ENCODE peak calls at places on chromosome 2, in five cellular contexts. Y, P, S, D and N are unnamed samples.
A peak's percentile ranks its signal among the peaks of the same experiment; 100 is the strongest.

GRCh38 chr2:150286730-150287362 is 200.6 kb downstream of the RND3 start:
- DNase-seq in Y (no peak), P (no peak), S (no peak), D (no peak), N (no peak)

GRCh38 chr2:188294547-188294946 is 2.9 kb downstream of the GULP1 start:
- DNase-seq in Y (no peak), P (no peak), S (no peak), D (no peak), N (no peak)

GRCh38 chr2:159895258-159896209 is 97.5 kb upstream of the CD302 start:
- DNase-seq in Y (no peak), P (no peak), S (no peak), D (no peak), N (no peak)

GRCh38 chr2:68565858-68566257 is 77.5 kb upstream of the PROKR1 start:
- DNase-seq in Y (no peak), P (peak; percentile 30), S (peak; percentile 77), D (no peak), N (no peak)

GRCh38 chr2:29509397-29509796 is 394.2 kb downstream of the CLIP4 start:
- DNase-seq in Y (no peak), P (no peak), S (no peak), D (no peak), N (no peak)

GRCh38 chr2:99984781-99985525 is 157.4 kb downstream of the AFF3 start:
- DNase-seq in Y (no peak), P (no peak), S (no peak), D (peak; percentile 65), N (no peak)

GRCh38 chr2:160221391-160222276 is 21.6 kb upstream of the ITGB6 start:
- DNase-seq in Y (no peak), P (peak; percentile 61), S (no peak), D (no peak), N (no peak)

GRCh38 chr2:66717491-66717890 is 282.6 kb downstream of the MEIS1 start:
- DNase-seq in Y (no peak), P (no peak), S (no peak), D (no peak), N (no peak)

GRCh38 chr2:64225491-64225890 is 81.3 kb upstream of the PELI1 start:
- DNase-seq in Y (no peak), P (no peak), S (no peak), D (no peak), N (no peak)

GRCh38 chr2:76985387-76986136 is 536.6 kb downstream of the LRRTM4 start:
- DNase-seq in Y (no peak), P (no peak), S (no peak), D (no peak), N (no peak)

DNA sequence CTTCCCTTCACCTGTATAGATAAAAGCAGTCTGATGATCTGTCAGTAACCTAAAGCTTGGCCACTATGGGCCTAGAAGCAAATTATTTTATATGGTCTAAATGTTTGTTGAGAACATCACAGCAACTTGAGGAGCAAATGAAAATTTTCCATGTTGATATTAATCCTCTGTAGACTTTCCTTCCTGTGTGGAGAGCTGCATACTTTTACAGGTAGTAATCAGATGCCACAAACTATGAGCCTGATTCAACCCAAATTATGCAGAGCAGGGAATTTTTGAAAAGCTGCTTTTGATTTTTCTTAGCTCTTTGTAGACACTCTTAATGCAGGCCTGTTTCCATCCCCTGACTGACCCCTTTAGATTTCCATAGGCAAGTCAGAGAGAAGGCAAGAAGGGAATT is 17.3 kb downstream of the PAX3 start:
- DNase-seq in Y (no peak), P (no peak), S (no peak), D (no peak), N (no peak)
- TF ChIP-seq FOXM1 in Y (no peak), P (no peak), S (no peak), D (no peak), N (no peak)

DNA sequence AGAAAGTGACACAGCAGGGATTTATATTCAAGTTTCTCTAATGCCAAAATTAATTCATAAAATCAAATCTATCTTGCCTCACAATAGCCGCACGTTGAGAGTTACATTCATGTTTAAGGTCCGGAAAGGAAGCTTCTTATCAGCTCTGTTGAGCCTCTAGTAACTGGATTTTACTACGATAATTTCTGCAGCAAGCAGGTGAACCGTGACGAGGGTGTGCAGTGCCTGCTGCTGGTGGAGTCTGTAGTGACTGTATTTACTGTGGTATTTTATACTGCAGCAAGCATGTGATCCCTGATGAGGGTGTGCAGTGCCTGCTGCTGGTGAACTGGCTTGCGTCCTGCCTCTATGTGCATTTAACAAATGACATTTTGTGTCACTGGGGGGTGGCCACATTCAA is 120.0 kb downstream of the SNTG2 start:
- DNase-seq in Y (no peak), P (no peak), S (no peak), D (peak; percentile 76), N (peak; percentile 20)
- TF ChIP-seq FOXM1 in Y (no peak), P (no peak), S (no peak), D (no peak), N (no peak)

GRCh38 chr2:127137741-127138140 is 30.8 kb upstream of the BIN1 start:
- DNase-seq in Y (no peak), P (no peak), S (no peak), D (no peak), N (no peak)

GRCh38 chr2:127134235-127134634 is 27.3 kb upstream of the BIN1 start:
- DNase-seq in Y (no peak), P (no peak), S (no peak), D (peak; percentile 48), N (peak; percentile 6)

GRCh38 chr2:127133793-127134192 is 26.8 kb upstream of the BIN1 start:
- DNase-seq in Y (no peak), P (no peak), S (no peak), D (no peak), N (no peak)

GRCh38 chr2:127137225-127137624 is 30.3 kb upstream of the BIN1 start:
- DNase-seq in Y (no peak), P (no peak), S (no peak), D (no peak), N (no peak)

GRCh38 chr2:127134833-127135830 is 28.2 kb upstream of the BIN1 start:
- DNase-seq in Y (no peak), P (no peak), S (no peak), D (peak; percentile 47), N (peak; percentile 6)
- TF ChIP-seq FOXM1 in Y (no peak), P (no peak), S (no peak), D (no peak), N (no peak)

DNA sequence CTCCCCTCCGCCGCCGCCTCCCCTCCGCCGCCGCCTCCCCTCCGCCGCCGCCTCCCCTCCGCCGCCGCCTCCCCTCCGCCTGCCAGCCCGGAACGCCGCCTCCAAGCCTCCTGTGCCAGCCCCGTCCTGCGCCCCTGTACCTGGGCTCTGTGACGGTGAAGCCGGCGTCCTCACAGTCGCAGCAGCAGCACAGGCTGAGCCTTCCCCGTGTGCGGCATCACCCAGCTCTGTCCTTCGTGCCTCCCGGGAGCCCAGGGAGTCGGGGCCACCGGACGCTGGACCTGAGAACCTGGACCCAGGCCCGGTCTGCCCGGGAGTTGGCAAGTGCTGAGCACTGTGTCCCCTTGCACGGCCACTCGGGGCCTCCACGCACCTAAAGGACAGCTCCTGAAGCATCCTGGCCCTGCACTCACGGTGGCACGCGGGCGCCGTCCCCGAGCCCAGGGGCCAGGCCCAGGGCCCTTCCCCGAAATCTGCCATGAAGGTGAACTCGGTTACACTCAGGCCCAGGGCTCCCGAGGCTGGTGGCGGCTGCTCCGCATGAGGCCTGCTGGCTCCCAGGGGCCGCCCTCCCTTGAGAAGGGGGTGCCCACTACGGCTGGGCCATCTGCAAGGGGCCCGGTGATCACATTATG is 32.9 kb downstream of the RTP5 start:
- DNase-seq in Y (no peak), P (no peak), S (no peak), D (no peak), N (no peak)
- TF ChIP-seq FOXM1 in Y (no peak), P (no peak), S (no peak), D (no peak), N (no peak)

GRCh38 chr2:86347401-86347800 is 10.0 kb upstream of the REEP1 start:
- DNase-seq in Y (no peak), P (no peak), S (no peak), D (no peak), N (no peak)
- TF ChIP-seq FOXM1 in Y (no peak), P (no peak), S (no peak), D (no peak), N (no peak)

DNA sequence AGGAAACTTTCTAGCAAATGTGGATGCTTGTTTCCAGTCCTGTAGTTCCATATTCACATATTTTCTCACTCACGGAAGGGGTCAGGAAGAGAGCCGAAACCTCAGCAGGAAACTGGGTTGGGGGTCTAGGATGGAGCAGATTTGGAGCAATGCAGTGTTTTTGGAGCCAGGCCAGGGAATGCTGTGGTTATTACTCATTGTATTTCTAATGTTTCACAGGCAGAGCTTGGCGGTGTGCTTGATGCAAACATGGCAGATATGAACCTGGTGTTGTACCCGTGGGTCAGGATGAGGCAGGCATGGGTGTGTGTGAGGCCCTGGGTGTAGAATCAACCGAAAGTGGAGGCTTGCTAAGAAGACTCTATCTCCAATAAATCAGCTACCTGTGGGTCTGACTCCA is 34.6 kb upstream of the ACKR3 start:
- DNase-seq in Y (no peak), P (no peak), S (no peak), D (no peak), N (no peak)
- TF ChIP-seq FOXM1 in Y (no peak), P (no peak), S (no peak), D (no peak), N (no peak)

GRCh38 chr2:98802344-98802743 is 71.4 kb upstream of the MGAT4A start:
- DNase-seq in Y (no peak), P (no peak), S (no peak), D (no peak), N (no peak)
- TF ChIP-seq FOXM1 in Y (no peak), P (no peak), S (no peak), D (no peak), N (no peak)

GRCh38 chr2:33292981-33293586 is 183.4 kb upstream of the RASGRP3 start:
- DNase-seq in Y (no peak), P (no peak), S (no peak), D (no peak), N (no peak)

GRCh38 chr2:33291278-33292013 is 185.0 kb upstream of the RASGRP3 start:
- DNase-seq in Y (no peak), P (peak; percentile 52), S (no peak), D (no peak), N (no peak)

GRCh38 chr2:33292063-33292462 is 184.4 kb upstream of the RASGRP3 start:
- DNase-seq in Y (no peak), P (no peak), S (no peak), D (no peak), N (no peak)

GRCh38 chr2:33289961-33290360 is 186.5 kb upstream of the RASGRP3 start:
- DNase-seq in Y (no peak), P (no peak), S (no peak), D (no peak), N (no peak)

GRCh38 chr2:33287611-33288010 is 188.8 kb upstream of the RASGRP3 start:
- DNase-seq in Y (no peak), P (no peak), S (no peak), D (no peak), N (no peak)
- TF ChIP-seq FOXM1 in Y (no peak), P (no peak), S (no peak), D (no peak), N (no peak)

GRCh38 chr2:207182916-207183315 is 17.2 kb upstream of the KLF7 start:
- DNase-seq in Y (no peak), P (no peak), S (no peak), D (no peak), N (no peak)

GRCh38 chr2:207185372-207185771 is 19.6 kb upstream of the KLF7 start:
- DNase-seq in Y (no peak), P (no peak), S (no peak), D (no peak), N (no peak)

GRCh38 chr2:207183506-207183905 is 17.8 kb upstream of the KLF7 start:
- DNase-seq in Y (no peak), P (no peak), S (no peak), D (no peak), N (no peak)

GRCh38 chr2:207184768-207185167 is 19.0 kb upstream of the KLF7 start:
- DNase-seq in Y (no peak), P (no peak), S (no peak), D (no peak), N (no peak)

GRCh38 chr2:207184348-207184747 is 18.6 kb upstream of the KLF7 start:
- DNase-seq in Y (no peak), P (no peak), S (no peak), D (no peak), N (no peak)
- TF ChIP-seq FOXM1 in Y (no peak), P (no peak), S (no peak), D (no peak), N (no peak)